ENCODE peak calls at places on chromosome 19, in six cellular contexts. One of them, this sample, is unnamed.

GRCh38 chr19:48918801-48919247 is 14.7 kb upstream of the DHDH start:
- DNase-seq in fibroblast of mammary gland: no peak
- DNase-seq in K562: peak; percentile 81
- DNase-seq in pancreas: no peak
- DNase-seq in fibroblast of lung: no peak
- DNase-seq in psoas muscle: no peak
- DNase-seq in this sample: no peak

GRCh38 chr19:28103916-28104315 is 1109.0 kb downstream of the UQCRFS1 start:
- DNase-seq in fibroblast of lung: no peak
- DNase-seq in pancreas: no peak
- DNase-seq in psoas muscle: no peak
- DNase-seq in K562: no peak
- DNase-seq in fibroblast of mammary gland: no peak
- DNase-seq in this sample: no peak

GRCh38 chr19:45771331-45771933 is 2.4 kb upstream of the SIX5 start:
- DNase-seq in K562: no peak
- DNase-seq in psoas muscle: no peak
- DNase-seq in pancreas: peak; percentile 74
- DNase-seq in fibroblast of mammary gland: no peak
- DNase-seq in fibroblast of lung: no peak
- DNase-seq in this sample: no peak

GRCh38 chr19:55857149-55857548 is 20.8 kb downstream of the NLRP4 start:
- DNase-seq in pancreas: no peak
- DNase-seq in fibroblast of lung: no peak
- DNase-seq in K562: no peak
- DNase-seq in psoas muscle: no peak
- DNase-seq in fibroblast of mammary gland: no peak
- DNase-seq in this sample: no peak

GRCh38 chr19:35587326-35587725 is 1.4 kb downstream of the PMIS2 start:
- DNase-seq in pancreas: no peak
- DNase-seq in fibroblast of lung: no peak
- DNase-seq in psoas muscle: no peak
- DNase-seq in fibroblast of mammary gland: no peak
- DNase-seq in K562: no peak
- DNase-seq in this sample: no peak

GRCh38 chr19:3549816-3550215 is 7.6 kb downstream of the MFSD12 start:
- DNase-seq in pancreas: no peak
- DNase-seq in K562: no peak
- DNase-seq in fibroblast of mammary gland: no peak
- DNase-seq in psoas muscle: no peak
- DNase-seq in fibroblast of lung: no peak
- DNase-seq in this sample: no peak

GRCh38 chr19:20661150-20661819 is at the start of gene ZNF626:
- DNase-seq in pancreas: peak; percentile 96
- DNase-seq in fibroblast of mammary gland: peak; percentile 97
- DNase-seq in psoas muscle: peak; percentile 97
- DNase-seq in K562: peak; percentile 95
- DNase-seq in fibroblast of lung: peak; percentile 99
- DNase-seq in this sample: no peak

GRCh38 chr19:55220525-55220924 is 8.0 kb downstream of the TMEM86B start:
- DNase-seq in psoas muscle: no peak
- DNase-seq in fibroblast of lung: no peak
- DNase-seq in pancreas: no peak
- DNase-seq in K562: peak; percentile 41
- DNase-seq in fibroblast of mammary gland: no peak
- DNase-seq in this sample: no peak

GRCh38 chr19:45798995-45799517 is 6.4 kb upstream of the DMWD start:
- DNase-seq in pancreas: peak; percentile 46
- DNase-seq in fibroblast of mammary gland: peak; percentile 79
- DNase-seq in fibroblast of lung: peak; percentile 79
- DNase-seq in psoas muscle: peak; percentile 80
- DNase-seq in K562: peak; percentile 72
- DNase-seq in this sample: no peak

GRCh38 chr19:55638864-55639359 is 1.9 kb upstream of the ZNF580 start:
- DNase-seq in pancreas: peak; percentile 50
- DNase-seq in fibroblast of mammary gland: peak; percentile 57
- DNase-seq in psoas muscle: peak; percentile 70
- DNase-seq in K562: peak; percentile 78
- DNase-seq in fibroblast of lung: peak; percentile 33
- DNase-seq in this sample: no peak

GRCh38 chr19:33868076-33868735 is 71.5 kb downstream of the KCTD15 start:
- DNase-seq in pancreas: no peak
- DNase-seq in K562: no peak
- DNase-seq in fibroblast of mammary gland: no peak
- DNase-seq in psoas muscle: no peak
- DNase-seq in fibroblast of lung: peak; percentile 6
- DNase-seq in this sample: no peak

GRCh38 chr19:49615861-49616260 is 24.1 kb downstream of the RRAS start:
- DNase-seq in K562: no peak
- DNase-seq in fibroblast of mammary gland: no peak
- DNase-seq in pancreas: no peak
- DNase-seq in fibroblast of lung: no peak
- DNase-seq in psoas muscle: no peak
- DNase-seq in this sample: no peak

GRCh38 chr19:50510121-50510670 is 795 bp downstream of the JOSD2 start:
- DNase-seq in psoas muscle: no peak
- DNase-seq in K562: no peak
- DNase-seq in fibroblast of mammary gland: peak; percentile 16
- DNase-seq in fibroblast of lung: no peak
- DNase-seq in pancreas: no peak
- DNase-seq in this sample: no peak

GRCh38 chr19:55245236-55245904 is 13.4 kb downstream of the PPP6R1 start:
- DNase-seq in pancreas: peak; percentile 14
- DNase-seq in fibroblast of lung: no peak
- DNase-seq in K562: no peak
- DNase-seq in psoas muscle: peak; percentile 21
- DNase-seq in fibroblast of mammary gland: no peak
- DNase-seq in this sample: no peak

GRCh38 chr19:805161-805561 is 7.9 kb downstream of the PTBP1 start:
- DNase-seq in fibroblast of mammary gland: no peak
- DNase-seq in K562: no peak
- DNase-seq in psoas muscle: no peak
- DNase-seq in fibroblast of lung: no peak
- DNase-seq in pancreas: peak; percentile 35
- DNase-seq in this sample: no peak

GRCh38 chr19:41668315-41668714 is 19.8 kb downstream of the CEACAM7 start:
- DNase-seq in fibroblast of lung: no peak
- DNase-seq in fibroblast of mammary gland: no peak
- DNase-seq in psoas muscle: no peak
- DNase-seq in pancreas: no peak
- DNase-seq in K562: no peak
- DNase-seq in this sample: no peak

GRCh38 chr19:32971012-32971595 is 654 bp downstream of the CEP89 start:
- DNase-seq in K562: no peak
- DNase-seq in fibroblast of lung: no peak
- DNase-seq in pancreas: no peak
- DNase-seq in psoas muscle: no peak
- DNase-seq in fibroblast of mammary gland: no peak
- DNase-seq in this sample: no peak

GRCh38 chr19:40217921-40218890 is at the start of gene TTC9B:
- DNase-seq in pancreas: no peak
- DNase-seq in fibroblast of lung: no peak
- DNase-seq in fibroblast of mammary gland: no peak
- DNase-seq in psoas muscle: no peak
- DNase-seq in K562: peak; percentile 71
- DNase-seq in this sample: no peak

GRCh38 chr19:41541990-41542584 is 33.9 kb upstream of the CEACAM21 start:
- DNase-seq in K562: peak; percentile 76
- DNase-seq in fibroblast of lung: peak; percentile 21
- DNase-seq in psoas muscle: no peak
- DNase-seq in pancreas: no peak
- DNase-seq in fibroblast of mammary gland: peak; percentile 34
- DNase-seq in this sample: no peak

GRCh38 chr19:33245948-33246728 is 20.5 kb upstream of the SLC7A10 start:
- DNase-seq in fibroblast of mammary gland: no peak
- DNase-seq in pancreas: no peak
- DNase-seq in psoas muscle: peak; percentile 71
- DNase-seq in fibroblast of lung: peak; percentile 30
- DNase-seq in K562: peak; percentile 14
- DNase-seq in this sample: no peak

DNA sequence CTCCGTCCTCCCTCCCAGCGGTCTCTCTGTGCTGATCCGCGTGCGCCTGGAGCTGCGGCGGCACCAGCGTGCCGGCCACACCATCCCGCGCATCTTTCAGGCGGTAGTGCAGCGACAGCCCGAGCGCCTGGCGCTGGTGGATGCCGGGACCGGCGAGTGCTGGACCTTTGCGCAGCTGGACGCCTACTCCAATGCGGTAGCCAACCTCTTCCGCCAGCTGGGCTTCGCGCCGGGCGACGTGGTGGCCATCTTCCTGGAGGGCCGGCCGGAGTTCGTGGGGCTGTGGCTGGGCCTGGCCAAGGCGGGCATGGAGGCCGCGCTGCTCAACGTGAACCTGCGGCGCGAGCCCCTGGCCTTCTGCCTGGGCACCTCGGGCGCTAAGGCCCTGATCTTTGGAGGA is 16.2 kb downstream of the SLC27A1 start:
- DNase-seq in psoas muscle: no peak
- DNase-seq in K562: no peak
- DNase-seq in pancreas: no peak
- DNase-seq in fibroblast of lung: no peak
- DNase-seq in fibroblast of mammary gland: no peak
- DNase-seq in this sample: no peak
- H3K4me3 ChIP-seq in psoas muscle: no peak overlapping the region
- H3K4me3 ChIP-seq in K562: no peak overlapping the region
- H3K4me3 ChIP-seq in pancreas: no peak overlapping the region
- H3K4me3 ChIP-seq in fibroblast of lung: no peak overlapping the region
- H3K4me3 ChIP-seq in fibroblast of mammary gland: no peak overlapping the region
- H3K4me3 ChIP-seq in this sample: no peak overlapping the region

GRCh38 chr19:5713228-5713627 is 6.7 kb downstream of the LONP1 start:
- DNase-seq in fibroblast of mammary gland: no peak
- DNase-seq in pancreas: no peak
- DNase-seq in fibroblast of lung: no peak
- DNase-seq in K562: no peak
- DNase-seq in psoas muscle: no peak
- DNase-seq in this sample: no peak

GRCh38 chr19:5714819-5715218 is 5.1 kb downstream of the LONP1 start:
- DNase-seq in K562: no peak
- DNase-seq in fibroblast of mammary gland: peak; percentile 34
- DNase-seq in psoas muscle: no peak
- DNase-seq in pancreas: no peak
- DNase-seq in fibroblast of lung: no peak
- DNase-seq in this sample: no peak

GRCh38 chr19:5711713-5712161 is 8.2 kb downstream of the LONP1 start:
- DNase-seq in K562: no peak
- DNase-seq in psoas muscle: no peak
- DNase-seq in pancreas: no peak
- DNase-seq in fibroblast of lung: no peak
- DNase-seq in fibroblast of mammary gland: no peak
- DNase-seq in this sample: no peak

GRCh38 chr19:5707576-5708575 is 12.1 kb downstream of the LONP1 start:
- DNase-seq in fibroblast of mammary gland: no peak
- DNase-seq in fibroblast of lung: no peak
- DNase-seq in psoas muscle: no peak
- DNase-seq in K562: no peak
- DNase-seq in pancreas: peak; percentile 31
- DNase-seq in this sample: no peak

DNA sequence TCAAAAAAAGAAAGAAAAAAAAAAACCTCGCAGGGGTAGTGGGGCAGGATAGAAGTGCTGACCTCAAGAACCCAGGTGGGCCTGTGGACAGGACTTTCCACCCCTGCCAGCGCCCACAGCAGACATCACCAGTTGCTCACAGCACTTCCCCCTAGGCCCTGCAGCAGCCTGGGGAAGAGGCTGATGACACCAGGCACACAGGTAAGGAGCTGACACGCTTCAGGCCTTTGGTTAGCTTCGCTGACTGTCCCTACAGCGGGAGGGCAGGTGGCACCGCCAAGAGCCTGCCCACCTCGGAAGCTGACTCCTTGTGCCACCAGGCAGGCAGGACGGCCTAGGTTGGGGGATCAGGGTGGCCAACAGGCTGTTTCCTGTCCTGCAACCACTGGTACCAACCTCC is 8.9 kb downstream of the LONP1 start:
- DNase-seq in pancreas: no peak
- DNase-seq in fibroblast of lung: no peak
- DNase-seq in K562: no peak
- DNase-seq in fibroblast of mammary gland: no peak
- DNase-seq in psoas muscle: no peak
- DNase-seq in this sample: no peak
- TF ChIP-seq CTCF in pancreas: no peak
- TF ChIP-seq CTCF in fibroblast of lung: no peak
- TF ChIP-seq CTCF in K562: no peak
- TF ChIP-seq CTCF in fibroblast of mammary gland: no peak
- TF ChIP-seq CTCF in psoas muscle: no peak
- TF ChIP-seq CTCF in this sample: no peak

GRCh38 chr19:5806133-5806489 is 1.2 kb downstream of the NRTN start:
- DNase-seq in psoas muscle: no peak
- DNase-seq in fibroblast of lung: no peak
- DNase-seq in fibroblast of mammary gland: no peak
- DNase-seq in pancreas: peak; percentile 41
- DNase-seq in K562: no peak
- DNase-seq in this sample: no peak
- H3K4me3 ChIP-seq in psoas muscle: no peak overlapping the region
- H3K4me3 ChIP-seq in fibroblast of lung: no peak overlapping the region
- H3K4me3 ChIP-seq in fibroblast of mammary gland: no peak overlapping the region
- H3K4me3 ChIP-seq in pancreas: peak overlapping the region; percentile 52
- H3K4me3 ChIP-seq in K562: no peak overlapping the region
- H3K4me3 ChIP-seq in this sample: no peak overlapping the region

GRCh38 chr19:29783627-29784190 is 28.1 kb upstream of the CCNE1 start:
- DNase-seq in psoas muscle: no peak
- DNase-seq in K562: no peak
- DNase-seq in pancreas: no peak
- DNase-seq in fibroblast of mammary gland: no peak
- DNase-seq in fibroblast of lung: no peak
- DNase-seq in this sample: no peak

GRCh38 chr19:29785360-29785759 is 26.4 kb upstream of the CCNE1 start:
- DNase-seq in fibroblast of mammary gland: no peak
- DNase-seq in psoas muscle: no peak
- DNase-seq in K562: no peak
- DNase-seq in fibroblast of lung: no peak
- DNase-seq in pancreas: no peak
- DNase-seq in this sample: no peak

GRCh38 chr19:29789007-29789406 is 22.8 kb upstream of the CCNE1 start:
- DNase-seq in fibroblast of mammary gland: no peak
- DNase-seq in psoas muscle: no peak
- DNase-seq in pancreas: no peak
- DNase-seq in K562: no peak
- DNase-seq in fibroblast of lung: no peak
- DNase-seq in this sample: no peak

GRCh38 chr19:29784598-29785223 is 27.1 kb upstream of the CCNE1 start:
- DNase-seq in fibroblast of mammary gland: no peak
- DNase-seq in pancreas: no peak
- DNase-seq in fibroblast of lung: no peak
- DNase-seq in K562: no peak
- DNase-seq in psoas muscle: no peak
- DNase-seq in this sample: no peak

DNA sequence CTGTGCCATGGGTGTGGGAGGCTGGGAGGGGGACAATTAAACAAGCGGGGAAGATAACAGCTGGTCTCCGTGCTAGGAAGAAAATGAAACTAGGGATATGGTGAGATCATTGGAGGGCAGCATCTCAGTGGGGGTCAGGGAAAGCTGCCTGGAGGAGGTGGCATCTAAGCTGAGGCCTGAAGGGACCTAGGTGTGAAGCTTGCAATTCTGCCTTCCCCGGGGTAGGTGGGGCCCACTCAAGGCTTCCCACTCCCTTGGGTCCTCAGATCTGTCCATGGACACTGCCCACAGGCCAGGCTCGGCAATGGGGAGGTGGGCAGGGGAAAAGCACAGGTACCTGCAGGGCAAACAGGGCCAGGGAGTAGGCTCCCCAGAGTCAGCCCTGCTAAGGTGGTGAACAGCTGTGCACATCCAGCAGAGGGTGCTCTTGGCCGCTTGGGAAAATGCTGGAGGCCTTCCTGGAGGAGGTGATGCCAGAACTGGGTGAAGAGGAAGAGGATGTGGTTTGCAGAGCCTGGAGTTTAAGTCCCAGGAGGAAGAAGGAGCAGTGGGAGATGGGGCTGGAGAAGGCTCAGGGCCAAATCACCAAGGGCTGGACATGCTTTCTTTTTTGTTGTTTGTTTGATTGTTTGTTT is 25.7 kb upstream of the CCNE1 start:
- DNase-seq in K562: peak; percentile 16
- DNase-seq in fibroblast of mammary gland: no peak
- DNase-seq in fibroblast of lung: no peak
- DNase-seq in pancreas: no peak
- DNase-seq in psoas muscle: no peak
- DNase-seq in this sample: no peak
- TF ChIP-seq CTCF in K562: peak; percentile 61
- TF ChIP-seq CTCF in fibroblast of mammary gland: peak; percentile 21
- TF ChIP-seq CTCF in fibroblast of lung: no peak
- TF ChIP-seq CTCF in pancreas: no peak
- TF ChIP-seq CTCF in psoas muscle: no peak
- TF ChIP-seq CTCF in this sample: peak; percentile 3